ENCODE peak calls at places on chromosomes 5 and 9, in four cellular contexts. E is neural crest cell, A is AG04450, S is B cell. K is an unnamed sample.

GRCh38 chr9:88653926-88654325 is 118.9 kb downstream of the NXNL2 start:
- DNase-seq in E (no peak), A (no peak), S (no peak), K (no peak)

GRCh38 chr9:26565131-26565530 is 327.5 kb downstream of the CAAP1 start:
- DNase-seq in E (no peak), S (no peak), A (no peak), K (no peak)

GRCh38 chr5:52922384-52922783 is 66.8 kb upstream of the ITGA2 start:
- DNase-seq in S (no peak), A (peak; percentile 29), E (no peak), K (no peak)

GRCh38 chr9:134662143-134662876 is 20.7 kb downstream of the COL5A1 start:
- DNase-seq in E (no peak), S (no peak), A (peak; percentile 56), K (no peak)

GRCh38 chr9:116062206-116062550 is 91.4 kb upstream of the PAPPA start:
- DNase-seq in S (no peak), A (no peak), E (no peak), K (no peak)

GRCh38 chr5:54261596-54261995 is 48.8 kb downstream of the ARL15 start:
- DNase-seq in E (no peak), S (no peak), A (no peak), K (no peak)

GRCh38 chr9:134212809-134213507 is 48.6 kb upstream of the RNU6ATAC start:
- DNase-seq in A (no peak), E (no peak), S (no peak), K (no peak)

GRCh38 chr5:159458217-159458711 is 128.0 kb upstream of the IL12B start:
- DNase-seq in A (no peak), E (no peak), S (peak; percentile 50), K (no peak)

GRCh38 chr5:167785106-167785505 is 506.3 kb upstream of the WWC1 start:
- DNase-seq in S (no peak), A (no peak), E (no peak), K (no peak)

GRCh38 chr9:93976973-93977372 is 21.8 kb upstream of the BARX1 start:
- DNase-seq in S (no peak), A (no peak), E (no peak), K (no peak)

GRCh38 chr5:177103523-177104253 is 17.0 kb downstream of the FGFR4 start:
- DNase-seq in A (no peak), S (no peak), E (no peak), K (no peak)

GRCh38 chr5:141848771-141849370 is 29.3 kb downstream of the PCDH1 start:
- DNase-seq in S (peak; percentile 12), E (no peak), A (no peak), K (no peak)

GRCh38 chr5:177087707-177088005 is 941 bp downstream of the FGFR4 start:
- DNase-seq in E (no peak), S (no peak), A (no peak), K (no peak)

GRCh38 chr5:71454913-71455312 is 538 bp upstream of the BDP1 start:
- DNase-seq in A (no peak), E (no peak), S (no peak), K (no peak)

GRCh38 chr5:109962882-109963603 is 273.3 kb downstream of the MAN2A1 start:
- DNase-seq in S (no peak), A (no peak), E (no peak), K (no peak)

GRCh38 chr5:31231171-31231570 is 37.7 kb downstream of the CDH6 start:
- DNase-seq in S (no peak), E (no peak), A (no peak), K (no peak)

GRCh38 chr5:36422957-36423356 is 121.3 kb upstream of the RANBP3L start:
- DNase-seq in A (no peak), E (no peak), S (no peak), K (no peak)

GRCh38 chr5:165805756-165806155 is 2300.3 kb downstream of the MAT2B start:
- DNase-seq in A (no peak), S (no peak), E (no peak), K (no peak)
- TF ChIP-seq CTCF in A (no peak), S (no peak), E (no peak), K (no peak)

GRCh38 chr5:6632931-6633468 is at the start of the genes NSUN2 and SRD5A1:
- DNase-seq in E (peak; percentile 87), A (peak; percentile 76), S (peak; percentile 98), K (peak; percentile 95)
- TF ChIP-seq CTCF in E (no peak), A (no peak), S (no peak), K (no peak)

DNA sequence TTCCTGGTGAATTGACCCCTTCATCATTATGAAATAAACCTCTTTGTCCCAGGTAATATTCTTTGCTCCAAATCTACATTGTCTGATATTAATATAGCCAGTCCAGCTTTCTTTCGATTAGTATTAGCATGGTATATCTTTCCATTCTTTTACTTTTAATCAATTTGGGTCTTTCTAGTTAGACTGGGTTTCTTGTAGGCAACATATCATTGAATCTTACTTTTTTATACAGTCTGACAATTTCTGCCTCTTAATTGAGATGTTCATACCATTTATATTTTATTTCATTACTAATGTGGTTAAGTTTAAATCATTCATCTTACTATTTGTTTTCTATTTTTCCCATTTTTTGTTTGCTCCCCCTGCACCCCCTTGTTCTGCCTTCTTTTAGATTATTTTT is 61.7 kb upstream of the LIFR start:
- DNase-seq in E (no peak), A (no peak), S (no peak), K (no peak)
- TF ChIP-seq CTCF in E (no peak), A (no peak), S (no peak), K (no peak)

DNA sequence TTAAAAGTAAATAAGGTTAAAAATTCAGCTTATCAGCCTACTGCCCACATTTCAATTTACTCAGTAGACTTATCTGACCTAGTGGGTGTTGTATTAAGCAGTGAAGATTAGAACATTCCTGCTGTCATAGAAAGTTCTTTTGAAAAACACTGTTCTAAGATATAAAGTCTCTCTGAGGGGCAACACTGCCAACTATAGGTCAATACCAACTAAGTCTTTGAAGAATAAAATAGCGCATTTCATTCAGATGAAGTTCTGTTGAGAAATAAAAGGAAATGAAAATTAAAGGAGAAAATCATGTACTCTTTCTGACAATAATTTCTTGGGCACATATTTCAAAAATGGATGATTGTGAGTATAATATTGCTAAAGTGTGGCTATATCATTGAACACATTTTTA is 86.8 kb downstream of the PTPRD start:
- DNase-seq in E (no peak), S (no peak), A (no peak), K (no peak)
- TF ChIP-seq CTCF in E (peak; percentile 27), S (no peak), A (no peak), K (no peak)

DNA sequence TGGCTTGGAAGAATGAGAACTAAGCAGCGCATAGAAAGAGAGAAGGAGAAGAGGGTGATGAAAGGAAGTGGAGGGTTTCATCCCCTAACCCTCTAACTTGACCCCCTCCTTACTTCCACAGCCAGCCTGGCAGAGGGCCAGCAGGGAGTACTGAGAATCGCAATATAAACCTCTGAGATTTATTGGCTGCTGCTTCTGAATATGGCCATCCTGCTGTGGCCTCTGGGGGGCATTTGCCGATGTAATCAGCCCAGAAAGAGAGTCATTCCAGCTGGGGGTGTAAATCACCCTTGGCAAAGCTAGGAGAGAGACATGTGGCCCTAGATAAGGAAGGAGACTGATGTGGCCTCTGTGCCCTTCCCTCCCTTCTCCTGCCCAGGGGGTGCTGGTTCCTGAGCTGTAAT is 960 bp upstream of the GFRA3 start:
- DNase-seq in E (no peak), A (no peak), S (no peak), K (no peak)
- TF ChIP-seq CTCF in E (peak; percentile 14), A (no peak), S (no peak), K (no peak)

GRCh38 chr9:91033802-91034201 is 232.2 kb downstream of the SYK start:
- DNase-seq in A (no peak), E (no peak), S (peak; percentile 54), K (no peak)
- TF ChIP-seq CTCF in A (peak; percentile 36), E (peak; percentile 45), S (peak; percentile 60), K (no peak)

GRCh38 chr5:77631166-77631582 is 7.3 kb downstream of the OTP start:
- DNase-seq in S (peak; percentile 55), A (no peak), E (no peak), K (no peak)

GRCh38 chr5:77630246-77631165 is 8.0 kb downstream of the OTP start:
- DNase-seq in E (no peak), A (no peak), S (peak; percentile 72), K (no peak)

GRCh38 chr5:77627869-77628674 is 10.4 kb downstream of the OTP start:
- DNase-seq in S (peak; percentile 18), E (no peak), A (no peak), K (no peak)

GRCh38 chr5:77629553-77630245 is 8.8 kb downstream of the OTP start:
- DNase-seq in E (no peak), A (no peak), S (peak; percentile 47), K (no peak)

GRCh38 chr5:77628840-77629552 is 9.5 kb downstream of the OTP start:
- DNase-seq in E (no peak), S (peak; percentile 30), A (no peak), K (no peak)
- TF ChIP-seq CTCF in E (no peak), S (no peak), A (no peak), K (no peak)

GRCh38 chr9:108894225-108894997 is 32.3 kb downstream of the ACTL7A start:
- DNase-seq in E (no peak), A (no peak), S (no peak), K (no peak)

GRCh38 chr9:108884701-108885100 is 22.6 kb downstream of the ACTL7A start:
- DNase-seq in E (no peak), S (no peak), A (no peak), K (no peak)

GRCh38 chr9:108885643-108886348 is 23.7 kb downstream of the ACTL7A start:
- DNase-seq in A (peak; percentile 34), S (no peak), E (no peak), K (no peak)

DNA sequence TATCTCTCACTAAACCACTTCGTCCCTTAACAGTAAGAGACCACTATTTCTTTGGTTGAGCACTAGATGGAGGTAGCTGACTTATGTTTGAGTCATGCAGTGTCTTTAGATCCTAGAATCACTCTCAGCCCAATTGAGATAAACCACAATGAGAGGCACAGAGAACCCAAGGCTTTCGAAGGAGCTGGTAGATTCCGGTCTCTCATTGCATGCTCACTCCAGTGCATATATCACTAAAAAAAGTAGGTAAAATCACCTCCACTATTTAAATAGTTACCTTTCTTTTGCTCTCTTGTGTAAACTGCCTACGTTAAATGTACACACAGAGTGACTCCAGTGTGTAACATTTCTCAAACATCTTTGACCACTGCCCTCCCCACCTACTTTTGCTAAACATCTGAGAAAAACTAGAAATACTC is 27.6 kb downstream of the ACTL7A start:
- DNase-seq in A (no peak), S (no peak), E (no peak), K (no peak)
- TF ChIP-seq CTCF in A (peak; percentile 15), S (no peak), E (no peak), K (no peak)